ENCODE peak calls at places on chromosomes 16 and 17, in four cellular contexts. B is esophagus squamous epithelium, F is mucosa of descending colon, K is heart left ventricle. L is an unnamed sample.

GRCh38 chr16:57094911-57095310 is 2.5 kb downstream of the CPNE2 start:
- DNase-seq in B (no peak), F (no peak), K (no peak), L (no peak)

GRCh38 chr17:38705803-38706624 is 941 bp downstream of the MLLT6 start:
- DNase-seq in B (no peak), F (peak), K (peak), L (peak)

GRCh38 chr16:25009822-25010221 is 5.3 kb downstream of the ARHGAP17 start:
- DNase-seq in B (no peak), F (no peak), K (peak), L (no peak)

GRCh38 chr17:48878920-48879898 is 13.4 kb upstream of the ATP5MC1 start:
- DNase-seq in B (no peak), F (no peak), K (peak), L (peak)

GRCh38 chr16:85365120-85365519 is 248.0 kb upstream of the GSE1 start:
- DNase-seq in B (no peak), F (no peak), K (no peak), L (peak)

GRCh38 chr16:78353610-78354009 is 254.2 kb downstream of the WWOX start:
- DNase-seq in B (no peak), F (no peak), K (no peak), L (no peak)

GRCh38 chr17:72662827-72663190 is 429.7 kb downstream of the SLC39A11 start:
- DNase-seq in B (no peak), F (no peak), K (no peak), L (no peak)

GRCh38 chr16:53071748-53072301 is 17.0 kb downstream of the CHD9 start:
- DNase-seq in B (no peak), F (peak), K (peak), L (no peak)

GRCh38 chr16:67448580-67448979 is 17.7 kb downstream of the HSD11B2 start:
- DNase-seq in B (no peak), F (peak), K (no peak), L (no peak)

GRCh38 chr17:59115474-59115873 is 8.8 kb upstream of the TRIM37 start:
- DNase-seq in B (no peak), F (no peak), K (no peak), L (no peak)

GRCh38 chr16:46884513-46885293 is 541 bp downstream of the GPT2 start:
- DNase-seq in B (no peak), F (peak), K (no peak), L (no peak)

GRCh38 chr16:5615868-5616642 is 518.5 kb upstream of the EEF2KMT start:
- DNase-seq in B (no peak), F (peak), K (peak), L (peak)

GRCh38 chr17:65667656-65668055 is 106.2 kb upstream of the AXIN2 start:
- DNase-seq in B (no peak), F (no peak), K (no peak), L (no peak)

GRCh38 chr16:87487361-87487924 is 5.4 kb downstream of the ZCCHC14 start:
- DNase-seq in B (no peak), F (peak), K (no peak), L (peak)

GRCh38 chr17:58318065-58318481 is 10.5 kb downstream of the TSPOAP1 start:
- DNase-seq in B (no peak), F (peak), K (peak), L (peak)

GRCh38 chr17:65198653-65199382 is 61.6 kb downstream of the RGS9 start:
- DNase-seq in B (no peak), F (no peak), K (no peak), L (no peak)

GRCh38 chr16:47834485-47835024 is 321.2 kb downstream of the ABCC12 start:
- DNase-seq in B (no peak), F (no peak), K (no peak), L (no peak)

GRCh38 chr17:49318438-49318965 is 43.5 kb downstream of the ZNF652 start:
- DNase-seq in B (no peak), F (no peak), K (no peak), L (no peak)

GRCh38 chr17:64599827-64600226 is 62.3 kb downstream of the SMURF2 start:
- DNase-seq in B (no peak), F (no peak), K (no peak), L (no peak)

GRCh38 chr17:68057531-68057952 is 22.0 kb downstream of the KPNA2 start:
- DNase-seq in B (no peak), F (peak), K (no peak), L (no peak)

GRCh38 chr17:75894049-75894742 is 2.6 kb downstream of the TRIM65 start:
- DNase-seq in B (no peak), F (no peak), K (no peak), L (peak)

GRCh38 chr17:29562615-29563014 is 4.2 kb downstream of the ABHD15 start:
- DNase-seq in B (no peak), F (no peak), K (no peak), L (no peak)

GRCh38 chr16:2365895-2366294 is 25.4 kb upstream of the ABCA3 start:
- DNase-seq in B (no peak), F (no peak), K (no peak), L (no peak)

GRCh38 chr17:77493238-77493812 is 352.6 kb downstream of the SEC14L1 start:
- DNase-seq in B (no peak), F (no peak), K (no peak), L (no peak)

GRCh38 chr17:81230043-81230820 is 7.5 kb upstream of the CEP131 start:
- DNase-seq in B (no peak), F (no peak), K (no peak), L (no peak)

GRCh38 chr17:76273923-76274558 is 8.9 kb downstream of the UBALD2 start:
- DNase-seq in B (no peak), F (no peak), K (no peak), L (no peak)

DNA sequence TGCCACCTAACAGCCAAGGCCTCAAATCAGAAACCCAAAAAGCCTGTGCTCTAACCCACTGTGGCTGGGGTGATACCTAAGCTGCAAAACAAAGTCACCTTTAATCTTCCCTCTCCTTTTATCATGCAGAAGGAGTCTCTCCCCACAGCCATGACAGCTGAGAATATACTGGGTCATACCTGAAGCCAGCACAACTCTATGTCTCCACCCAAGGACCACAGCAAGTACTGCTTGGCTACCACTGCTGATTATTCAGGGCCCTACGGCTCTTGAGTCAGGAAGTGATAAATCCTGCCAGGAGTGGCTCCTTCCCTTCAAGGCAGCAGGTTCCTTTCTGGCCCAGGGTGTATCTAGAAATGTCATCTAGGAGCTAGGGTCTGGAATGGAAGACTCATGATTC is 151.5 kb upstream of the TOM1L1 start:
- DNase-seq in B (no peak), F (no peak), K (no peak), L (peak)
- TF ChIP-seq CTCF in B (no peak), F (no peak), K (no peak), L (peak)

DNA sequence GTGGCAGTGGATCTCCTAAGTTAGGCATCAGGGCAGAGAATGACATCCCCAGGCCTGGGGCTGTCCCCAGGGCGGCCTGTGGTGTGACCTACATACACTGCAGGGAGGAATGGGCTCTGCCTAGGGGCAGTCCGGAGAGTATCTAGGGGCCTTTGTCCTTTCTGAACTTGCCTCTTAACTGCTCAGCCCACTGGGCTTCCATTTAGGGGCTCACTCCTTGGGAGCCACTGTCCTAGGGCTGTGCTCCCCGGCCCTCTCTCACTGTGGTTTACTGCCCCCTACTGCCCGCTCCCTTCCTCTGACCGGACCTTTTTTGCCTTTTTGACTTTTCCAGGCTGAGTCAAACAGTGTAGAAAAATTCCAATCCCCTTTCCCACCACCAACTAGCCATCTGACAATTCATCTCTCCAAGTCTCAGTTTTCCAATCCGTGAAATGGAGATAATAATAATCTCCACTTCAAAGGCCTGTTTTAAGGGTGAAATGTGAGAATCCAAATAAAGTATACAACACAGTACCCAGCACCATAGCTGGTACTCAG is 66.8 kb downstream of the DNAH3 start:
- DNase-seq in B (no peak), F (peak), K (peak), L (peak)
- TF ChIP-seq CTCF in B (peak), F (peak), K (peak), L (peak)

GRCh38 chr17:8188408-8188839 is 1.6 kb downstream of the BORCS6 start:
- DNase-seq in B (no peak), F (peak), K (no peak), L (no peak)

GRCh38 chr17:8186787-8187516 is 3.0 kb downstream of the BORCS6 start:
- DNase-seq in B (no peak), F (peak), K (peak), L (peak)

GRCh38 chr17:8185580-8186445 is 4.2 kb downstream of the BORCS6 start:
- DNase-seq in B (no peak), F (peak), K (peak), L (peak)

GRCh38 chr17:8187517-8188407 is 2.2 kb downstream of the BORCS6 start:
- DNase-seq in B (no peak), F (peak), K (peak), L (peak)

DNA sequence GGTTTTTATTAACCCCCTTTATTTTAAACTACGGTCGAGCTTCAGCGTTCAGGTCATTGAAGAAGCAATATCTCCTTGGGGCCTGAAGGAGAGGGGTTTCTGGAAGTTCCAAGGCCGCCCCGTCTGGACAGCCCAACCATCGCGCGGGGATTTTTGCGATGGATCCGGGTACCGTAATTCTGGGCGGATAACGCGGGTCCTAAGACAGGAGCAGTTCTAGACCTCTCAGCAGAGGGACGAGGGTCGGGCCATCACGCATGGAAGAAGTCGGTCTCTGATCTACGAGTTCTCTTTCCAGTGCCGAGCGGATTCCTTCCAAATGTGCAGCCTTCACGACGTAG is 3.6 kb downstream of the BORCS6 start:
- DNase-seq in B (no peak), F (no peak), K (no peak), L (no peak)
- TF ChIP-seq CTCF in B (peak), F (no peak), K (no peak), L (no peak)

GRCh38 chr16:65195998-65196397 is 74.1 kb upstream of the CDH11 start:
- DNase-seq in B (no peak), F (no peak), K (no peak), L (no peak)
- TF ChIP-seq CTCF in B (no peak), F (no peak), K (no peak), L (no peak)

GRCh38 chr16:30095166-30096078 is 591 bp downstream of the YPEL3 start:
- DNase-seq in B (no peak), F (peak), K (no peak), L (no peak)

GRCh38 chr16:30090607-30091332 is 954 bp downstream of the TBX6 start:
- DNase-seq in B (no peak), F (peak), K (no peak), L (no peak)

GRCh38 chr16:30091474-30092372 is at the start of gene TBX6:
- DNase-seq in B (peak), F (peak), K (peak), L (peak)

GRCh38 chr16:30094541-30095165 is 1.4 kb downstream of the YPEL3 start:
- DNase-seq in B (no peak), F (peak), K (no peak), L (no peak)

GRCh38 chr16:30092373-30093010 is 768 bp upstream of the TBX6 start:
- DNase-seq in B (peak), F (peak), K (peak), L (peak)
- TF ChIP-seq CTCF in B (peak), F (peak), K (peak), L (peak)

GRCh38 chr17:39820541-39820940 is 43.6 kb downstream of the IKZF3 start:
- DNase-seq in B (no peak), F (no peak), K (no peak), L (no peak)
- TF ChIP-seq CTCF in B (peak), F (no peak), K (no peak), L (no peak)

GRCh38 chr16:19945934-19946333 is 61.3 kb upstream of the GPRC5B start:
- DNase-seq in B (no peak), F (no peak), K (no peak), L (no peak)

DNA sequence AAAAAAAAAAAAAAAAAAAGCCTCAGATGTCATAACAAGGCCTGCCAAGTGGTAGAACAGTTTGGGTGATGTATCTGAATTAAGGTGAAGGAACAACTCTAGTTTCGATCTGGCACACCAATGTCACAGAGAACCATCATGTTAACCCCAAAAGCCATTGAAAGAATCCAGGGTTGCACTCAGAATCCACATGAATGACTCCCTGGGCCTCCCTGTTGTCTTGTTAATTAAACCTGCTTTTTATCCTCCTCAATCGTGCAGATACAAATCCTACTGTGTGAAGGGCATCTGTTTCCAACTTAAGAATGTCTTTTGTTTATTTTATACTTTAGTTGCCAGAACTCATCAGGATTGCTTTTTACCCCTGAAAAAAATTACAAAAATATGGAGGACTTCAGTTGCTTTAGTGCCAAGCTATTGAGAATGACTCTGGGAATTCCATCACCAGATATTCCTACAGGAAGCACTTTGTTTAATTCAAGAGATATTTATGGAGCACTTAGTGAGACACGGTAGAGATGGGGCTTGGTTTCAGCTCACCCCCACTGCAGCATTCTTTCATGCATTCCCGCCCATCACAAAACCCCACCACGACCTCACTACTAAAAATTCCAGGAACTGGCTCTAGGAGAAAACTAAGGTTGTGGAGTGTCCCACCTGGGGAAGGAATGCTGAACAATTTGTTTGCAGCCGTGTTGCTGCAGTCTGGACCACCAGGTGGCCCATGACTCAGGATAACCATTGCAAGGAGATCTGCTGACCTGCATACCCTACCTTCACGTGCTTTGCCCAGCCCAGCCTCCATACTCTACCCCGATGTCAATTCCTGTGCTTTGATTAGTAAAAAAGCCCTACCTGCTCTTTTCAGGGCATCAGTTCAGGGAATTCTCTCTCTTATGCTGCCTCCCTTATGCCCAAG is 63.8 kb upstream of the GPRC5B start:
- DNase-seq in B (no peak), F (no peak), K (no peak), L (no peak)
- TF ChIP-seq CTCF in B (no peak), F (no peak), K (no peak), L (no peak)